ENCODE peak calls at places on chromosomes 1 and 21, in eight cellular contexts. Q is myocyte, F is left cardiac atrium, L is T-helper 17 cell, V is endothelial cell, C is iPS-NIHi11, E is fibroblast of mammary gland, H is ELR. J is an unnamed sample.

GRCh38 chr1:232300461-232300860 is 329.5 kb downstream of the SIPA1L2 start:
- DNase-seq in Q (no peak), F (no peak), L (no peak), V (no peak), C (no peak), E (no peak), H (no peak), J (no peak)

GRCh38 chr1:28737245-28738137 is 751 bp downstream of the YTHDF2 start:
- DNase-seq in Q (peak; percentile 61), F (peak; percentile 38), L (peak; percentile 44), V (peak; percentile 50), C (peak; percentile 86), E (peak; percentile 47), H (peak; percentile 61), J (peak; percentile 25)

GRCh38 chr1:211616231-211617031 is 37.5 kb upstream of the SLC30A1 start:
- DNase-seq in Q (no peak), F (peak; percentile 84), L (no peak), V (no peak), C (no peak), E (no peak), H (no peak), J (no peak)

GRCh38 chr1:186076006-186076405 is 299.0 kb downstream of the TPR start:
- DNase-seq in Q (no peak), F (no peak), L (no peak), V (no peak), C (no peak), E (no peak), H (no peak), J (no peak)

GRCh38 chr21:43718872-43719747 is at the start of gene PDXK:
- DNase-seq in Q (peak; percentile 89), F (peak; percentile 90), L (peak; percentile 68), V (peak; percentile 85), C (peak; percentile 95), E (peak; percentile 64), H (peak; percentile 85), J (peak; percentile 83)

GRCh38 chr1:151408891-151409290 is 9.5 kb downstream of the PSMB4 start:
- DNase-seq in Q (no peak), F (no peak), L (no peak), V (no peak), C (no peak), E (peak; percentile 13), H (peak; percentile 9), J (no peak)

GRCh38 chr1:224894915-224895314 is 34.6 kb upstream of the DNAH14 start:
- DNase-seq in Q (peak; percentile 38), F (no peak), L (no peak), V (no peak), C (peak; percentile 61), E (peak; percentile 51), H (peak; percentile 64), J (no peak)

GRCh38 chr21:43598416-43599120 is 60.7 kb downstream of the HSF2BP start:
- DNase-seq in Q (no peak), F (no peak), L (no peak), V (no peak), C (no peak), E (peak; percentile 69), H (peak; percentile 91), J (no peak)

GRCh38 chr1:12059722-12060464 is 3.2 kb upstream of the TNFRSF8 start:
- DNase-seq in Q (no peak), F (no peak), L (no peak), V (no peak), C (no peak), E (no peak), H (peak; percentile 29), J (no peak)

GRCh38 chr1:48572134-48572533 is 100.1 kb upstream of the SPATA6 start:
- DNase-seq in Q (no peak), F (no peak), L (no peak), V (no peak), C (no peak), E (no peak), H (no peak), J (no peak)

GRCh38 chr1:43565600-43566360 is 35.1 kb downstream of the PTPRF start:
- DNase-seq in Q (peak; percentile 29), F (peak; percentile 79), L (no peak), V (peak; percentile 66), C (peak; percentile 95), E (peak; percentile 50), H (no peak), J (peak; percentile 10)

GRCh38 chr1:116148967-116149366 is 37.8 kb downstream of the MAB21L3 start:
- DNase-seq in Q (no peak), F (no peak), L (no peak), V (no peak), C (no peak), E (no peak), H (no peak), J (no peak)

GRCh38 chr21:41562101-41563000 is 54.4 kb upstream of the TMPRSS2 start:
- DNase-seq in Q (peak; percentile 80), F (no peak), L (no peak), V (no peak), C (no peak), E (peak; percentile 51), H (peak; percentile 57), J (no peak)

GRCh38 chr1:161119379-161120061 is 1.6 kb downstream of the NIT1 start:
- DNase-seq in Q (peak; percentile 41), F (no peak), L (peak; percentile 29), V (no peak), C (peak; percentile 64), E (peak; percentile 86), H (peak; percentile 84), J (peak; percentile 71)

GRCh38 chr1:111467805-111468716 is 5.7 kb upstream of the C1orf162 start:
- DNase-seq in Q (no peak), F (no peak), L (no peak), V (no peak), C (no peak), E (no peak), H (no peak), J (no peak)

GRCh38 chr1:40692429-40692905 is 963 bp downstream of the NFYC start:
- DNase-seq in Q (no peak), F (no peak), L (no peak), V (no peak), C (no peak), E (peak; percentile 26), H (no peak), J (no peak)

GRCh38 chr1:168079761-168080160 is 57.0 kb downstream of the GPR161 start:
- DNase-seq in Q (peak; percentile 22), F (no peak), L (no peak), V (no peak), C (no peak), E (peak; percentile 66), H (peak; percentile 73), J (no peak)

GRCh38 chr1:226863446-226863845 is 7.0 kb upstream of the PSEN2 start:
- DNase-seq in Q (peak; percentile 91), F (no peak), L (no peak), V (no peak), C (peak; percentile 46), E (peak; percentile 93), H (peak; percentile 85), J (no peak)

GRCh38 chr1:172399369-172400072 is 21.0 kb upstream of the C1orf105 start:
- DNase-seq in Q (peak; percentile 87), F (peak; percentile 48), L (no peak), V (no peak), C (no peak), E (peak; percentile 93), H (peak; percentile 94), J (peak; percentile 38)

GRCh38 chr1:37995773-37996379 is 6.1 kb upstream of the SF3A3 start:
- DNase-seq in Q (no peak), F (peak; percentile 91), L (no peak), V (peak; percentile 47), C (peak; percentile 71), E (peak; percentile 97), H (peak; percentile 30), J (peak; percentile 18)

GRCh38 chr1:110165761-110166231 is 15.5 kb downstream of the SLC6A17 start:
- DNase-seq in Q (no peak), F (no peak), L (no peak), V (no peak), C (no peak), E (no peak), H (no peak), J (no peak)

GRCh38 chr1:156550346-156550745 is 22.0 kb downstream of the IQGAP3 start:
- DNase-seq in Q (peak; percentile 26), F (no peak), L (no peak), V (no peak), C (no peak), E (no peak), H (no peak), J (no peak)

GRCh38 chr1:30785714-30786113 is 28.1 kb upstream of the LAPTM5 start:
- DNase-seq in Q (no peak), F (no peak), L (no peak), V (no peak), C (no peak), E (no peak), H (no peak), J (no peak)

GRCh38 chr1:204409878-204410763 is 1.5 kb downstream of the PPP1R15B start:
- DNase-seq in Q (peak; percentile 35), F (no peak), L (no peak), V (no peak), C (no peak), E (no peak), H (peak; percentile 43), J (no peak)

GRCh38 chr1:180854456-180854855 is 58.2 kb upstream of the KIAA1614 start:
- DNase-seq in Q (no peak), F (no peak), L (no peak), V (peak; percentile 7), C (no peak), E (no peak), H (no peak), J (no peak)

GRCh38 chr1:2547210-2548067 is 8.7 kb upstream of the TNFRSF14 start:
- DNase-seq in Q (no peak), F (no peak), L (peak; percentile 29), V (no peak), C (no peak), E (no peak), H (no peak), J (peak; percentile 43)

GRCh38 chr21:42790520-42790919 is 88.8 kb downstream of the WDR4 start:
- DNase-seq in Q (no peak), F (no peak), L (no peak), V (no peak), C (no peak), E (no peak), H (no peak), J (no peak)